ENCODE peak calls at places on chromosomes 4 and X, in five cellular contexts. R is suprapubic skin, D is SK-N-MC, J is H1, V is HL-60. G is an unnamed sample.

GRCh38 chrX:47380268-47380667 is 9.9 kb downstream of the ZNF157 start:
- DNase-seq in R (no peak), D (no peak), J (no peak), V (no peak), G (no peak)

GRCh38 chrX:109585488-109585887 is 39.5 kb downstream of the KCNE5 start:
- DNase-seq in R (no peak), D (no peak), J (no peak), V (no peak), G (no peak)

GRCh38 chrX:115177941-115178340 is 11.3 kb upstream of the RBMXL3 start:
- DNase-seq in R (no peak), D (no peak), J (no peak), V (no peak), G (no peak)

GRCh38 chr4:69749771-69750170 is 10.6 kb downstream of the SULT1B1 start:
- DNase-seq in R (no peak), D (no peak), J (no peak), V (peak), G (no peak)

GRCh38 chr4:114077610-114078009 is 98.2 kb upstream of the ARSJ start:
- DNase-seq in R (no peak), D (no peak), J (no peak), V (no peak), G (peak)

GRCh38 chr4:140937866-140938265 is 181.7 kb upstream of the TBC1D9 start:
- DNase-seq in R (no peak), D (no peak), J (no peak), V (no peak), G (no peak)

GRCh38 chrX:79065696-79066095 is 78.8 kb upstream of the GPR174 start:
- DNase-seq in R (no peak), D (no peak), J (no peak), V (no peak), G (no peak)

GRCh38 chr4:151859646-151860045 is 98.8 kb upstream of the GATB start:
- DNase-seq in R (no peak), D (no peak), J (no peak), V (no peak), G (no peak)

GRCh38 chr4:71290481-71290880 is 48.3 kb upstream of the SLC4A4 start:
- DNase-seq in R (no peak), D (no peak), J (no peak), V (no peak), G (no peak)

DNA sequence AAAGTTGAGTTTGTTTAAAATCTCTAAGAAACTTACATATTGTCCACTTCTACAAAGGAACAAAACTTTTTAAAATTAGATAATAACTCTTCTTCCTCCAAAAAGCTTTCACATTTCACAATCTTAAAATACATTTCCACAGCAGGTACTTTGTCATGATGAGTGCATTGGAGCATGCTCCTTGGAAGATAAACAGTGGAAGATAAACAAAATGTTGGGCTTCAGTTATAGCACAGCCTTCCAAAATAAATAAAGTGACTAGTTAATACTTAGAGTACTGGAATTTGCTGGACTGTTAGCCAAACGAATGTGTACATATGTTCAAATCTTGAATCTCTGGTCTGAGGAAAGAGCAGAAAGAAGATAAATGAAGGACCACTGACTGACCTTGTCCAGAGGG is 54.9 kb upstream of the PDE5A start:
- DNase-seq in R (no peak), D (no peak), J (no peak), V (no peak), G (no peak)
- TF ChIP-seq POLR2AphosphoS5 in R (no peak), D (no peak), J (no peak), V (no peak), G (peak)

GRCh38 chr4:123856689-123857545 is 460.3 kb downstream of the SPRY1 start:
- DNase-seq in R (no peak), D (peak), J (no peak), V (no peak), G (peak)
- H3K4me3 ChIP-seq in R (peak), D (peak), J (no peak), V (no peak), G (no peak)

DNA sequence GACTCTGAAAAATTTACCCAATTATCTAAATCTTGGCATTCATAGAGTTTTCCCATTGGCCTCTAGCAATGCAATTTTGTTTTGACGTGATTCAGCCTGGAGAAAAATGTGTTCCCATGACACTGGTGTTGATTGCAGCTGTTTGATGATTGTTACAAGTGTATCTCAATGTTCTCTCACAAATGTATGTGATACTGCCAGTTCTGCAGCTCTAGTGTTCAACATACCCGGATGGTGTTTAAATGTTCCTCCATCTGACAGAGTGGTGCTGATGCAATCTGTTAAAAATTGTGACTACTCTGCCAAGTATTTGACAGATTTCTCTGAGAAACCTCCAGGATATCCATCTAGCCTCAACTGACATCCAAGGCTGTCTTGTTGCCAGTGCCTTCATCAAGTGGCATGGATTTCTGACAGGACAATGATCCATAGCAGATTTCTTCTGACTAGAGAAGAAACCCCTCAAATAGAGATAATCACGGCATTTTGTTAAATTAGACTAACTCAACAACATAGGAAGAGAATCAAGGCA is 657.2 kb upstream of the DIAPH2 start:
- DNase-seq in R (no peak), D (no peak), J (no peak), V (no peak), G (no peak)
- TF ChIP-seq POLR2AphosphoS5 in R (no peak), D (no peak), J (no peak), V (no peak), G (no peak)

GRCh38 chrX:155262970-155263754 is 1.1 kb downstream of the RAB39B start:
- DNase-seq in R (no peak), D (peak), J (no peak), V (no peak), G (no peak)
- H3K4me3 ChIP-seq in R (no peak), D (peak), J (peak), V (no peak), G (peak)

GRCh38 chr4:73723029-73723428 is 17.3 kb upstream of the CXCL8 start:
- DNase-seq in R (no peak), D (no peak), J (no peak), V (no peak), G (no peak)

GRCh38 chr4:73718375-73719373 is 21.7 kb upstream of the CXCL8 start:
- DNase-seq in R (no peak), D (no peak), J (no peak), V (no peak), G (no peak)

GRCh38 chr4:73721901-73722300 is 18.5 kb upstream of the CXCL8 start:
- DNase-seq in R (no peak), D (no peak), J (no peak), V (no peak), G (no peak)

GRCh38 chr4:73723945-73724344 is 16.4 kb upstream of the CXCL8 start:
- DNase-seq in R (no peak), D (no peak), J (no peak), V (no peak), G (no peak)

DNA sequence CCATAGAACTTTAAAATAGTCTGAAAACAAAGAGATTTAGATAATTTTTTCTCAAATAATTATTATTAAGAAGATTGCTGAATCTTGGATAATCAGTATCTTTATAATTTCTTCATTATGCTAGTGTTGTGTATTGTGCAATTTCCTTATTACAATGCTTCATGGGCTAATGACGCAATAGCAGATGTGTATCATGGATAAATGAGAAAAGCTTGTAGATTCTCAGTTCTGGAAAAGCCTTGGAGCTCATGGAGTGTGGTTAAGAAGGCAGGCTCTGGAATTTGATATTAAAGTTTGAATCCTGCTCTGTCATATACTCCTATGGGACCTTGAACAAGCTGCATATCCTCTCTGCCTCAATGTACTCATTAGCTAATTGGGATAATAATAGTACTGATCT is 18.9 kb upstream of the CXCL8 start:
- DNase-seq in R (no peak), D (peak), J (no peak), V (no peak), G (no peak)
- TF ChIP-seq POLR2AphosphoS5 in R (peak), D (no peak), J (no peak), V (no peak), G (no peak)

GRCh38 chr4:38671594-38671943 is 7.6 kb downstream of the KLF3 start:
- DNase-seq in R (no peak), D (no peak), J (no peak), V (no peak), G (no peak)
- H3K4me3 ChIP-seq in R (peak), D (no peak), J (no peak), V (no peak), G (no peak)